ENCODE peak calls at places on chromosomes 11 and 22, in ten cellular contexts. C, D, T, Y, Q, Z, R, X, U and M are unnamed samples.

GRCh38 chr11:10824888-10825287 is 16.2 kb upstream of the EIF4G2 start:
- DNase-seq in R (no peak), U (no peak), T (no peak), Y (no peak), Z (no peak), C (no peak), Q (no peak), D (no peak), X (no peak), M (no peak)

GRCh38 chr11:120117991-120118390 is 19.9 kb downstream of the TRIM29 start:
- DNase-seq in T (no peak), Q (no peak), R (no peak), C (no peak), U (no peak), Y (no peak), D (no peak), Z (no peak), X (no peak), M (no peak)

GRCh38 chr22:24474649-24475048 is 20.5 kb upstream of the UPB1 start:
- DNase-seq in Z (no peak), C (peak), U (no peak), Q (no peak), R (no peak), Y (no peak), T (no peak), D (no peak), X (no peak), M (no peak)

GRCh38 chr11:67606150-67606476 is 623 bp upstream of the NDUFV1 start:
- DNase-seq in X (peak), C (no peak), R (no peak), U (no peak), Q (no peak), T (no peak), Y (no peak), D (no peak), Z (no peak), M (no peak)

GRCh38 chr11:108551653-108552462 is 41.7 kb downstream of the EXPH5 start:
- DNase-seq in C (peak), U (no peak), D (no peak), X (no peak), T (no peak), Y (no peak), R (no peak), Q (no peak), Z (no peak), M (no peak)

GRCh38 chr11:12287374-12288211 is 89.8 kb upstream of the PARVA start:
- DNase-seq in C (peak), Q (no peak), Z (peak), X (peak), U (peak), D (peak), R (no peak), Y (peak), T (peak), M (no peak)

GRCh38 chr11:121587182-121587581 is 134.4 kb upstream of the SORL1-AS1 start:
- DNase-seq in R (no peak), Y (no peak), Z (no peak), C (no peak), X (no peak), Q (no peak), D (no peak), U (no peak), T (no peak), M (no peak)

GRCh38 chr22:42960146-42960509 is 54.8 kb downstream of the PACSIN2 start:
- DNase-seq in D (no peak), Y (no peak), U (no peak), X (no peak), R (no peak), C (no peak), T (no peak), Z (no peak), Q (no peak), M (no peak)

GRCh38 chr11:85132839-85133238 is 494.3 kb downstream of the DLG2 start:
- DNase-seq in Y (no peak), C (peak), Z (no peak), D (no peak), T (no peak), R (no peak), X (no peak), Q (no peak), U (no peak), M (no peak)

GRCh38 chr11:955154-956049 is 29.7 kb downstream of the AP2A2 start:
- DNase-seq in R (no peak), Z (no peak), X (peak), Y (no peak), Q (no peak), T (no peak), U (no peak), D (peak), C (no peak), M (no peak)

GRCh38 chr11:116224154-116224888 is 548.5 kb downstream of the BUD13 start:
- DNase-seq in X (no peak), U (peak), C (peak), Y (peak), Q (peak), D (peak), T (peak), R (no peak), Z (no peak), M (peak)

GRCh38 chr11:4183410-4184057 is 88.9 kb downstream of the RRM1 start:
- DNase-seq in Q (no peak), T (no peak), D (no peak), U (no peak), Y (no peak), C (no peak), Z (no peak), R (no peak), X (no peak), M (no peak)

GRCh38 chr22:32281092-32281491 is 25.9 kb upstream of the SLC5A4 start:
- DNase-seq in X (no peak), C (peak), R (no peak), Z (no peak), D (peak), T (no peak), Y (peak), U (no peak), Q (no peak), M (no peak)

GRCh38 chr22:37459211-37459610 is 27.0 kb downstream of the MFNG start:
- DNase-seq in D (no peak), C (no peak), Y (no peak), U (no peak), Z (no peak), X (peak), R (no peak), Q (no peak), T (no peak), M (no peak)

GRCh38 chr22:36775589-36775965 is 342 bp downstream of the IFT27 start:
- DNase-seq in D (no peak), X (peak), C (peak), R (peak), Y (no peak), T (peak), U (no peak), Q (peak), Z (no peak), M (no peak)

GRCh38 chr11:47731466-47731865 is 16.3 kb upstream of the AGBL2 start:
- DNase-seq in D (no peak), C (no peak), R (no peak), U (no peak), Q (no peak), Z (no peak), T (no peak), X (no peak), Y (no peak), M (no peak)

DNA sequence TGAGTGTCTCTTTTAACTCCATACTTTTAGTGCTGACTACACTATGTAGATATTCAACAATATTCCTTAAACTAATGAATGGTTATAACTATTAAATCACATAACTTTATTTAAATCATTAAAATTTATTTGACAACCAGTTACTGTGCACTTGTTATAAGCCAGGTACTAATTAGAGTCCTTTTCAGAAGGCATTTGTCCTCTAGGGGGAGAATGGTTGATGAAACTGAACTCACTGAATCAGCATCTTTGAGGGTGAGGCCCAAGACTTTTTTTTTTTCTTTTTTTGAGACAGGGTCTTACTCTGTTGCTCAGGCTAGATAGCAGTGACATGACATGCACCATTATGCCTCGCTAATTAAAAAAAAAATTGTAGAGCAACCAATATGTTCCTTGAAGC is 515.6 kb upstream of the CCDC90B start:
- DNase-seq in Z (no peak), Y (no peak), D (no peak), X (no peak), U (no peak), T (no peak), C (no peak), R (no peak), Q (no peak), M (no peak)
- TF ChIP-seq CTCF in Z (no peak), Y (no peak), D (no peak), X (no peak), U (no peak), T (peak), C (peak), R (no peak), Q (no peak), M (peak)

GRCh38 chr11:107151579-107151978 is 133.3 kb upstream of the GUCY1A2 start:
- DNase-seq in D (no peak), X (no peak), Q (no peak), Y (no peak), T (no peak), Z (no peak), R (no peak), C (no peak), U (no peak), M (no peak)
- TF ChIP-seq CTCF in D (no peak), X (no peak), Q (no peak), Y (no peak), T (no peak), Z (no peak), R (no peak), C (no peak), U (no peak), M (no peak)

GRCh38 chr11:22189660-22190059 is 3.2 kb upstream of the ANO5 start:
- DNase-seq in X (no peak), Q (no peak), Z (no peak), C (no peak), U (no peak), D (no peak), Y (no peak), R (no peak), T (no peak), M (no peak)

GRCh38 chr11:22193348-22194051 is 615 bp downstream of the ANO5 start:
- DNase-seq in Q (no peak), C (no peak), T (peak), X (peak), Z (no peak), R (peak), D (no peak), U (no peak), Y (peak), M (peak)

GRCh38 chr11:22192642-22193347 is at the start of gene ANO5:
- DNase-seq in R (peak), D (no peak), U (no peak), T (peak), X (peak), Y (peak), Z (peak), Q (no peak), C (no peak), M (peak)

GRCh38 chr11:22190827-22191463 is 1.9 kb upstream of the ANO5 start:
- DNase-seq in Q (no peak), R (no peak), C (no peak), Z (no peak), X (no peak), D (no peak), Y (no peak), T (peak), U (no peak), M (peak)

DNA sequence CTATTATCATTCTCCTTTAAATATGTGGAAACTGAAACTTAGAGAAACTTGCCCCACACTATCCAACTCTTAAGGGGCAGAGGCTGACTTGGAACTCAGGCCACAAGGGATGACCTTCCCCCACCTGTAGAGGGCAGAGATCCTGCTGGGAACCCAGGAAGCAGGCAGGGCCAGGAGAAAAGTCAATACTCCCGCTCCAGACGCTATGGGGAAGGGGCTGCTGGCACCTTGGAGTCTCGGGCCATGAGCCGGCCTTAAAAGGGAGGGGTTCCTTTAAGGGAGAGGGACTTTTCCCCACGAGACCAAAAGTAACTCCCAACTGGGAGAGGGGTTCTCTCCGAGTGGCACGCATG is 620 bp upstream of the ANO5 start:
- DNase-seq in Y (peak), U (no peak), Q (no peak), R (peak), C (no peak), Z (no peak), T (peak), D (no peak), X (peak), M (no peak)
- TF ChIP-seq CTCF in Y (peak), U (no peak), Q (no peak), R (no peak), C (no peak), Z (no peak), T (no peak), D (no peak), X (no peak), M (peak)

GRCh38 chr11:129278586-129279319 is 86.6 kb upstream of the ARHGAP32 start:
- DNase-seq in Z (no peak), R (no peak), T (no peak), U (no peak), Y (no peak), Q (peak), C (no peak), D (peak), X (no peak), M (no peak)
- TF ChIP-seq CTCF in Z (no peak), R (no peak), T (no peak), U (no peak), Y (no peak), Q (no peak), C (no peak), D (no peak), X (no peak), M (no peak)

GRCh38 chr11:64314146-64314804 is 3.1 kb downstream of the TRMT112 start:
- DNase-seq in U (no peak), R (no peak), Z (no peak), X (no peak), T (no peak), Q (no peak), C (no peak), D (no peak), Y (no peak), M (no peak)
- TF ChIP-seq CTCF in U (peak), R (no peak), Z (no peak), X (no peak), T (no peak), Q (no peak), C (peak), D (no peak), Y (no peak), M (no peak)

DNA sequence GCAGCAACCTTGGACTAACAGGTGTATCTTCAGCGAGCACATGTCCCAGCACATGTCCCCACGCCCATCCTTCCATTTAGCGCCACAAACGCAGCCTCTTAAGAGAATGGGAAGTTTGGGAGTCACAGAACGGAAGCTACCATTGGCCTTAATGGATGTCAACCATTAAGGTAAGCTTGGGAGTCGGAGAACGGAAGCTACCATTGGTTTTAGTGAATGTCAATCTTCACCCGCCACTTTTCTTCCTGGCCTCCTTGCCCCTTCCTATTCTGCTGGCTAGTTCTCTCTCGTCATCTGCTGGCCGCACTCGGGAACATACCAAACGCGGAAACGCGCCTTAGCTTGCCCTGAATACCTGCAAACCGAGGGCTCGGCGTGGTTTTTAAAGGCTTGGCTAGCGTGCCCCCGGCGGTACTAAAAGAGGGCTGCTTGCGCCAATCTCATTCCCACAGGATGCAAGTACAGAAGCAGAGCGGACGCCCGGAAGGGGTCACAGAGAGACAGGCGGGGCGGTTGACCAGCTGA is 24.3 kb downstream of the GLYATL1 start:
- DNase-seq in X (peak), D (peak), U (peak), T (peak), Z (no peak), Y (no peak), Q (no peak), C (peak), R (no peak), M (no peak)
- TF ChIP-seq CTCF in X (no peak), D (peak), U (peak), T (no peak), Z (no peak), Y (no peak), Q (no peak), C (peak), R (no peak), M (no peak)

DNA sequence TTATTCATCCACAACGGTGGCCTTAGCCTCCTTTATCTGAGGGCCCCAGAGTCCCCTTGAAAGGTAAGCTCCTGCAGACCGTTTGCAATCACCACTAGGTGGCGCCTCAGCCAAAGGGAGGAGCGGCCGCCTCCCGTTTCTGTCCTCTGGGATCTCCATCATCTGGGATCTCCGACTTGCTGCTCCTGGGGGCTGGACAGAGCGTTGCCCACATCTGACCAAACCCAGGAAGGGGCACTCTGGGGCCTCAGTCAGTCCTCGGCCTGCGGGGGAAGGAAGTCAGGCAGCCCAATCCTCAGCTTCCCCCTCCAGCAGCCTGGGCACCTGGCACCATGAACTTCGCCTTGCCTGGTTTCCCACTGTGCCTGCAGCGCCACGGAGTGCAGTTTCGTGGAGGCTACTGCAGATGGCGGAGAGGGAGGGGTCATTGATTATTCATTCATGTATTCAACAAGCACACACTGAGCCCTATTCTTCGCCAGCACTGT is 23.5 kb downstream of the TP53I11 start:
- DNase-seq in Q (peak), R (peak), D (peak), Y (peak), U (peak), C (peak), T (peak), X (no peak), Z (no peak), M (no peak)
- TF ChIP-seq CTCF in Q (peak), R (peak), D (peak), Y (peak), U (peak), C (peak), T (peak), X (peak), Z (peak), M (peak)